ENCODE peak calls at places on chromosome 6, in ten cellular contexts. S, L, P, E, U, G, W, O, Z and Y are unnamed samples.

GRCh38 chr6:137165375-137166246 is 7.8 kb downstream of the IL22RA2 start:
- DNase-seq in L (peak), G (peak), Z (no peak), O (no peak), U (no peak), P (no peak), W (peak), E (peak), S (peak), Y (no peak)

GRCh38 chr6:166618866-166619761 is 7.9 kb downstream of the RPS6KA2 start:
- DNase-seq in S (no peak), G (peak), W (no peak), E (no peak), L (peak), U (no peak), O (no peak), P (peak), Z (no peak), Y (no peak)

GRCh38 chr6:2943564-2943955 is 27.8 kb downstream of the SERPINB6 start:
- DNase-seq in O (no peak), G (peak), P (no peak), W (no peak), U (no peak), E (no peak), L (no peak), Z (no peak), S (no peak), Y (no peak)

GRCh38 chr6:100226811-100227210 is 232.8 kb upstream of the MCHR2 start:
- DNase-seq in W (no peak), L (no peak), G (no peak), E (no peak), O (no peak), Z (no peak), S (no peak), U (no peak), P (no peak), Y (no peak)

GRCh38 chr6:3743541-3743940 is 8.0 kb downstream of the PXDC1 start:
- DNase-seq in E (no peak), Z (no peak), W (no peak), S (no peak), O (peak), L (no peak), P (no peak), U (no peak), G (no peak), Y (no peak)

GRCh38 chr6:51644426-51644825 is 443.0 kb downstream of the PKHD1 start:
- DNase-seq in P (peak), S (no peak), Z (no peak), U (no peak), G (no peak), O (no peak), L (no peak), E (no peak), W (peak), Y (no peak)

GRCh38 chr6:2186516-2186915 is 58.9 kb downstream of the GMDS start:
- DNase-seq in Z (no peak), W (no peak), P (peak), O (no peak), G (no peak), L (no peak), E (no peak), U (no peak), S (no peak), Y (no peak)

GRCh38 chr6:33443619-33444504 is 10.5 kb upstream of the ZBTB9 start:
- DNase-seq in O (no peak), L (no peak), U (no peak), G (no peak), Z (no peak), W (no peak), S (no peak), P (no peak), E (no peak), Y (no peak)

GRCh38 chr6:115551510-115551909 is 509.2 kb downstream of the FRK start:
- DNase-seq in W (no peak), O (no peak), Z (no peak), S (no peak), G (no peak), E (no peak), L (no peak), P (no peak), U (no peak), Y (no peak)

GRCh38 chr6:131979515-131980337 is 28.6 kb upstream of the CCN2 start:
- DNase-seq in L (peak), E (no peak), P (peak), S (no peak), G (no peak), U (no peak), Z (no peak), O (no peak), W (peak), Y (no peak)

GRCh38 chr6:42745083-42745637 is 743 bp downstream of the TBCC start:
- DNase-seq in L (peak), P (peak), W (no peak), U (peak), S (no peak), O (no peak), Z (peak), E (peak), G (peak), Y (no peak)

GRCh38 chr6:33419580-33420492 is at the start of gene SYNGAP1:
- DNase-seq in Z (peak), O (no peak), U (no peak), L (peak), W (no peak), P (peak), E (no peak), G (no peak), S (no peak), Y (no peak)

GRCh38 chr6:30814137-30815084 is 69.9 kb upstream of the DDR1 start:
- DNase-seq in L (peak), O (no peak), E (peak), S (no peak), Z (no peak), P (peak), W (peak), G (no peak), U (no peak), Y (peak)

GRCh38 chr6:106168097-106168888 is 82.2 kb downstream of the PRDM1 start:
- DNase-seq in G (no peak), O (no peak), L (no peak), W (no peak), S (no peak), Z (no peak), P (no peak), U (no peak), E (no peak), Y (no peak)

GRCh38 chr6:79031821-79032590 is 46.0 kb downstream of the PHIP start:
- DNase-seq in Z (no peak), L (peak), G (no peak), S (no peak), E (no peak), O (no peak), W (no peak), P (peak), U (no peak), Y (no peak)

GRCh38 chr6:154995241-154996162 is at the start of gene TIAM2:
- DNase-seq in W (no peak), S (no peak), G (no peak), U (no peak), Z (peak), P (peak), E (peak), O (no peak), L (peak), Y (no peak)

GRCh38 chr6:133001040-133001570 is 186.7 kb downstream of the RPS12 start:
- DNase-seq in G (no peak), U (no peak), P (peak), W (no peak), S (no peak), Z (no peak), O (no peak), E (no peak), L (no peak), Y (no peak)

GRCh38 chr6:152112503-152113261 is 305.2 kb downstream of the ESR1 start:
- DNase-seq in Z (peak), P (no peak), O (peak), L (no peak), E (no peak), S (no peak), G (peak), U (peak), W (no peak), Y (no peak)

GRCh38 chr6:135506270-135506997 is 8.9 kb upstream of the AHI1 start:
- DNase-seq in W (peak), E (peak), G (no peak), S (peak), P (peak), Z (no peak), O (no peak), L (peak), U (no peak), Y (no peak)

GRCh38 chr6:89385156-89385667 is 26.9 kb downstream of the RRAGD start:
- DNase-seq in S (no peak), W (peak), P (peak), Z (peak), G (no peak), E (no peak), U (no peak), O (no peak), L (peak), Y (no peak)

GRCh38 chr6:80143312-80143960 is 37.0 kb downstream of the BCKDHB start:
- DNase-seq in O (peak), E (no peak), Z (peak), G (peak), S (no peak), W (peak), U (peak), P (peak), L (peak), Y (peak)

GRCh38 chr6:150352321-150353296 is 16.2 kb upstream of the IYD start:
- DNase-seq in E (no peak), O (no peak), Z (no peak), G (no peak), S (no peak), U (no peak), L (peak), P (peak), W (peak), Y (no peak)

GRCh38 chr6:32796848-32797776 is 19.7 kb downstream of the HLA-DOB start:
- DNase-seq in E (peak), G (peak), U (peak), S (peak), O (peak), Z (peak), W (peak), L (peak), P (peak), Y (peak)

GRCh38 chr6:75155586-75155985 is 50.3 kb downstream of the COL12A1 start:
- DNase-seq in W (no peak), S (no peak), L (peak), P (no peak), Z (no peak), E (no peak), G (no peak), U (no peak), O (no peak), Y (no peak)

GRCh38 chr6:30219244-30219643 is 6.0 kb upstream of the TRIM26 start:
- DNase-seq in W (peak), L (peak), P (peak), Z (no peak), O (no peak), G (peak), U (no peak), E (peak), S (peak), Y (no peak)

GRCh38 chr6:10383312-10384063 is 31.4 kb downstream of the TFAP2A start:
- DNase-seq in E (peak), Z (peak), O (peak), G (no peak), P (no peak), L (no peak), W (peak), S (no peak), U (no peak), Y (no peak)

GRCh38 chr6:87808005-87808757 is 106.1 kb upstream of the AKIRIN2 start:
- DNase-seq in L (peak), G (no peak), S (no peak), E (no peak), O (no peak), Z (no peak), P (peak), U (no peak), W (peak), Y (no peak)

GRCh38 chr6:37173573-37174195 is 3.7 kb downstream of the PIM1 start:
- DNase-seq in P (no peak), L (peak), S (no peak), G (no peak), U (no peak), E (no peak), O (no peak), Z (no peak), W (no peak), Y (no peak)

GRCh38 chr6:780669-781068 is 87.7 kb upstream of the EXOC2 start:
- DNase-seq in P (no peak), Z (no peak), U (no peak), W (no peak), O (no peak), E (no peak), G (no peak), L (no peak), S (no peak), Y (no peak)

GRCh38 chr6:131914967-131915751 is 36.0 kb downstream of the CCN2 start:
- DNase-seq in U (no peak), O (no peak), E (peak), G (peak), Z (peak), S (peak), L (peak), W (peak), P (peak), Y (peak)

GRCh38 chr6:151413372-151414145 is 22.2 kb upstream of the ZBTB2 start:
- DNase-seq in P (no peak), S (peak), Z (no peak), L (no peak), W (no peak), E (no peak), G (no peak), O (no peak), U (no peak), Y (no peak)

GRCh38 chr6:113616875-113617274 is 240.3 kb upstream of the MARCKS start:
- DNase-seq in G (no peak), L (no peak), E (no peak), S (no peak), U (no peak), P (no peak), O (no peak), W (peak), Z (no peak), Y (no peak)

GRCh38 chr6:101397199-101397598 is 3.7 kb downstream of the GRIK2 start:
- DNase-seq in O (no peak), G (no peak), S (no peak), W (peak), E (no peak), P (peak), Z (no peak), L (peak), U (no peak), Y (no peak)

GRCh38 chr6:149563203-149563927 is 2.8 kb upstream of the GINM1 start:
- DNase-seq in O (no peak), P (peak), E (peak), S (no peak), Z (no peak), L (peak), U (no peak), G (no peak), W (peak), Y (no peak)

GRCh38 chr6:139152892-139153271 is 18.0 kb downstream of the HECA start:
- DNase-seq in G (no peak), S (no peak), U (no peak), Z (no peak), L (no peak), O (no peak), W (no peak), E (no peak), P (peak), Y (no peak)

GRCh38 chr6:56954389-56955170 is at the start of gene BEND6:
- DNase-seq in O (no peak), P (peak), L (peak), U (peak), S (peak), E (peak), Z (peak), G (peak), W (peak), Y (no peak)

GRCh38 chr6:39881851-39882566 is 52.3 kb downstream of the MOCS1 start:
- DNase-seq in G (no peak), U (no peak), P (peak), W (no peak), L (peak), S (no peak), Z (no peak), O (no peak), E (no peak), Y (peak)

GRCh38 chr6:101818056-101818455 is 424.5 kb downstream of the GRIK2 start:
- DNase-seq in Z (no peak), W (no peak), G (no peak), U (no peak), S (no peak), P (peak), E (no peak), L (no peak), O (no peak), Y (no peak)

DNA sequence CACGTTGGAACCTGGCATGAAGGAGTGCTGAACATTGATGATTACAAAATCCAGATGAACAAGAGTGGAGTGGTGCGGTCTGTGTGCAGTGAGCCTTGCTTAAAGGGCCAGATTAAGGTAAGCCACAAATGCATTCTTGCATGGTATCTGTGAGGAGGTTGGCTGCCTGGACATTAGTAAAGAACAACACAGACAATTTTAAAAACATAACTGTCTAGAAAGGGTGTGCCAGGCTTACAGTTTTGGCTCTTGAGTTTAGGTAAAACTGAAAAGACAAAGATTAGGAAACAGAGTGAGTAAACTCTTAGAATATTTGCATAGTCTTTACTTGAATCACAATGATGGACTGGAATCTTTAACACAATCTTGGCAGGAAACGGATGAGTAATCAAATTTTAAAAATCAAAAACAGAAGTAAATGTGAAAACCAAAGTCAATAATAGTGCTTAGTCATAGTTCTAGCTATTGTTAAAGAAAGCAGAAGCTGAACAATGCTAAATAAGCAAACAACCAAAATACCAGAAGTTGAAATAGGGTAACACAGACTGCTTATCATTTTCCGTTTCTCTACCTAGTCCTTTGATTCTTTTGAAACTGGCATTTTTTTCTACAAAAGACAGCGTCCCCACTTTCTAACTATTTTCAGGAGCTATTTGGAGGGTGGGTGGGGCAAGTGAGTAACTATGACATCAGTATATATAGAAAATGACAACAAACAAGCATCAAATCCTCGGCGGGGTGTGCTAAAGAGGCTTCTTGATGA is 185.9 kb upstream of the RAB32 start:
- DNase-seq in S (no peak), P (peak), G (no peak), O (no peak), Z (no peak), E (peak), U (no peak), W (peak), L (peak), Y (no peak)
- H3K27ac ChIP-seq in S (no peak), P (peak), G (no peak), O (no peak), Z (no peak), E (peak), U (no peak), W (peak), L (no peak), Y (no peak)

DNA sequence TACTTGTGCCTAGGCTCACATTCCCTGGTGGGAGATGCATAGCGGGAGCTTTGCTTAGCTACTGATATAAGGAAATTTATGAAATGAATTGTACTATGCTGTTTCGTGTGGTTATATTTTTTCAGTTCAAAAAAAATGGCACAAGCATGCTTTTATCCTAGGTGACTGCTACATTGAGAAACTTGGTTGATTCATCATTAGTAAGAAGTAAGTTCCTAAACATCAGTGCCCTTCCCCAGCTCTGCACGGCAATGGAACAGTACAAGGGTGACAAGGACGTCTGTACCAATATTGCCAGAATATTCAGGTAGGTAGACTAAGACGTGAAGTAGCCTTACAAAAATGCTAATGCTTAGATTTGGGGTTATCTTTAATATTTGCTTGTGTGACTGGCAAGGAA is 79.7 kb downstream of the ARMC2 start:
- DNase-seq in O (no peak), Z (no peak), W (peak), G (no peak), E (no peak), L (no peak), S (no peak), U (no peak), P (no peak), Y (no peak)
- H3K27ac ChIP-seq in O (no peak), Z (no peak), W (no peak), G (no peak), E (no peak), L (no peak), S (no peak), U (no peak), P (no peak), Y (no peak)

GRCh38 chr6:17408081-17408480 is 14.7 kb downstream of the CAP2 start:
- DNase-seq in Z (no peak), S (no peak), O (no peak), E (no peak), U (no peak), L (no peak), P (peak), W (no peak), G (no peak), Y (no peak)

GRCh38 chr6:17418281-17419188 is 25.1 kb downstream of the CAP2 start:
- DNase-seq in S (no peak), Z (no peak), W (peak), E (no peak), L (peak), U (no peak), G (no peak), P (peak), O (no peak), Y (no peak)

GRCh38 chr6:17417817-17418216 is 24.4 kb downstream of the CAP2 start:
- DNase-seq in L (peak), Z (no peak), P (peak), W (peak), G (no peak), E (peak), U (no peak), S (no peak), O (no peak), Y (no peak)

GRCh38 chr6:17410281-17410680 is 16.9 kb downstream of the CAP2 start:
- DNase-seq in E (no peak), S (no peak), U (no peak), P (no peak), Z (no peak), W (no peak), G (no peak), L (no peak), O (no peak), Y (no peak)

GRCh38 chr6:17413313-17413750 is 19.9 kb downstream of the CAP2 start:
- DNase-seq in S (no peak), U (no peak), L (peak), E (no peak), O (no peak), W (peak), Z (no peak), G (no peak), P (peak), Y (no peak)
- H3K27ac ChIP-seq in S (no peak), U (no peak), L (peak), E (peak), O (no peak), W (peak), Z (peak), G (no peak), P (no peak), Y (no peak)

DNA sequence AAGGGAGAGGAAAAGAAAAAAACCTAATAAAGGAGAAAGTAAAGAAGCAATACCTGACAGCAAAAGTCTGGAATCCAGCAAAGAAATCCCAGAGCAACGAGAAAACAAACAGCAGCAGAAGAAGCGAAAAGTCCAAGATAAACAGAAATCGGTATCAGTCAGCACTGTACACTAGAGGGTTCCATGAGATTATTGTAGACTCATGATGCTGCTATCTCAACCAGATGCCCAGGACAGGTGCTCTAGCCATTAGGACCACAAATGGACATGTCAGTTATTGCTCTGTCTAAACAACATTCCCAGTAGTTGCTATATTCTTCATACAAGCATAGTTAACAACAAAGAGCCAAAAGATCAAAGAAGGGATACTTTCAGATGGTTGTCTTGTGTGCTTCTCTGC is 70.8 kb upstream of the RNF146 start:
- DNase-seq in S (no peak), U (no peak), E (no peak), W (no peak), P (no peak), O (no peak), Z (no peak), L (no peak), G (no peak), Y (no peak)
- H3K27ac ChIP-seq in S (no peak), U (no peak), E (no peak), W (no peak), P (no peak), O (no peak), Z (no peak), L (no peak), G (no peak), Y (no peak)